ENCODE peak calls at places on chromosome 1, in seven cellular contexts. H, Q, D, K, E, O and L are unnamed samples.

GRCh38 chr1:59006309-59006698 is 222.5 kb upstream of the JUN start:
- DNase-seq in H (no peak), Q (no peak), D (no peak), K (no peak), E (no peak), O (no peak), L (no peak)

GRCh38 chr1:163174524-163175437 is 27.9 kb downstream of the RGS5 start:
- DNase-seq in H (peak), Q (peak), D (peak), K (no peak), E (no peak), O (peak), L (peak)

GRCh38 chr1:243996223-243996622 is 54.9 kb upstream of the ZBTB18 start:
- DNase-seq in H (no peak), Q (no peak), D (no peak), K (no peak), E (no peak), O (no peak), L (no peak)

GRCh38 chr1:3529099-3529729 is 74.7 kb downstream of the ARHGEF16 start:
- DNase-seq in H (no peak), Q (no peak), D (no peak), K (no peak), E (no peak), O (no peak), L (no peak)

GRCh38 chr1:1858382-1859086 is 32.4 kb downstream of the GNB1 start:
- DNase-seq in H (peak), Q (peak), D (no peak), K (no peak), E (no peak), O (no peak), L (peak)

GRCh38 chr1:28096210-28097099 is 8.0 kb upstream of the EYA3 start:
- DNase-seq in H (no peak), Q (no peak), D (no peak), K (no peak), E (no peak), O (no peak), L (no peak)

GRCh38 chr1:174775621-174776020 is 224.1 kb upstream of the CACYBP start:
- DNase-seq in H (no peak), Q (no peak), D (no peak), K (no peak), E (no peak), O (no peak), L (no peak)

GRCh38 chr1:27536767-27537166 is 46.8 kb upstream of the WASF2 start:
- DNase-seq in H (no peak), Q (peak), D (no peak), K (no peak), E (no peak), O (no peak), L (no peak)

GRCh38 chr1:243734311-243734700 is 115.7 kb downstream of the AKT3 start:
- DNase-seq in H (no peak), Q (no peak), D (no peak), K (no peak), E (no peak), O (no peak), L (no peak)

GRCh38 chr1:230113605-230114241 is 46.7 kb downstream of the GALNT2 start:
- DNase-seq in H (no peak), Q (no peak), D (no peak), K (no peak), E (no peak), O (no peak), L (no peak)

GRCh38 chr1:30310966-30311742 is 412.2 kb downstream of the MATN1 start:
- DNase-seq in H (no peak), Q (no peak), D (no peak), K (no peak), E (no peak), O (no peak), L (no peak)

GRCh38 chr1:18907021-18907913 is 4.9 kb upstream of the ALDH4A1 start:
- DNase-seq in H (peak), Q (peak), D (no peak), K (no peak), E (peak), O (no peak), L (peak)

GRCh38 chr1:161229896-161230295 is 4.0 kb downstream of the TOMM40L start:
- DNase-seq in H (no peak), Q (no peak), D (no peak), K (no peak), E (no peak), O (no peak), L (no peak)

GRCh38 chr1:241834733-241835377 is 13.1 kb upstream of the EXO1 start:
- DNase-seq in H (peak), Q (peak), D (no peak), K (no peak), E (no peak), O (no peak), L (peak)

GRCh38 chr1:226743259-226743658 is 4.2 kb upstream of the ITPKB start:
- DNase-seq in H (no peak), Q (no peak), D (no peak), K (no peak), E (no peak), O (no peak), L (no peak)

GRCh38 chr1:51294566-51295184 is 35.7 kb downstream of the TTC39A start:
- DNase-seq in H (peak), Q (no peak), D (no peak), K (no peak), E (no peak), O (no peak), L (no peak)

GRCh38 chr1:231678021-231678432 is 51.4 kb downstream of the DISC1 start:
- DNase-seq in H (no peak), Q (no peak), D (no peak), K (no peak), E (no peak), O (no peak), L (peak)

GRCh38 chr1:54825696-54826095 is 24.6 kb upstream of the TTC22 start:
- DNase-seq in H (no peak), Q (no peak), D (no peak), K (no peak), E (no peak), O (no peak), L (no peak)

GRCh38 chr1:77063118-77063517 is 156.1 kb downstream of the PIGK start:
- DNase-seq in H (no peak), Q (no peak), D (no peak), K (no peak), E (no peak), O (no peak), L (no peak)

GRCh38 chr1:54249798-54250497 is 50.0 kb downstream of the MRPL37 start:
- DNase-seq in H (no peak), Q (no peak), D (no peak), K (no peak), E (no peak), O (no peak), L (peak)

DNA sequence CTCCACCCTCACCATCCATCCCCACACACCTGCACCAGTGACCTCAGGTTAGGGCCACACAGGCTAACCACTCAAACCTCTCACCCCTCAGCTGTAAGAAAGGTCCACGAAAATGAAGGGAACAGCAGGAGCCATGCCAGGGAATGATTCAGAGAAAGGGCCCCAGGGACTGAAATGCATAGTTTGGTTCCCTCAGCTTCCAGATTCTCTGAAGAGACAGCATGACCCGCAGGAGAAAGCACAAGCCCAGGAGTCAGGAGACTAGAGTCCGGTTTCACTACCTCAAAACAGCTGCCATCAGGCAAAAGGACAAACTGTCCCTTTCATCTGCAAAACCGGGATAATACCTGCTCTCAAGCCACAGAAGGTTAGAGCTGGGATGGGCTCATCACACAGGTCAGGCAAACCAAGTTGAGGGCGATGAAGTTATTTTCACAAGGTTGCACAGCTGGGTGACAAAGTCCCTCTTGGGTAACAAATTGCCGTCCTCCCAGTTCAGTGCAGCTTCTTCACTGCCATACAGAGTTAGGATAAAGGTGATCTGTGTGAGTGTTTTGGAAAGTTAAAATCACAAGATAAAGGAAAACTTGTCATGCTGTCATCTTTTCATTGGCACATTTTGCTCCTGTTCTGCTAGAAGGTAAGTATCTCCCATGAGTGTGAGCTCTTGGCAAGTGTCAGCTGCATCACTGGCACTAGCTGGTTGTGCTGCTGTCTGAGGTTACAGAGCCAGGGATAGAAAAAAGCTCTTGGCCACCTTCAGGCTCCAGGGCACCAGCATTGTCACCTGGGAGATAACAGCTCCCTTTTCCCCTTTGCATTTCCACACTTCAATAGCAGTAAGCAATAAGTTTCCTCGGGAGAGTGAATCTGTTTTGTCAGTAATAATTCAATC is 120.4 kb downstream of the KCNH1 start:
- DNase-seq in H (no peak), Q (no peak), D (no peak), K (no peak), E (no peak), O (no peak), L (no peak)
- TF ChIP-seq TAF1 in H (no peak), Q (no peak), D (no peak), K (no peak), E (no peak), O (no peak), L (no peak)

GRCh38 chr1:198913667-198914066 is 274.8 kb downstream of the PTPRC start:
- DNase-seq in H (no peak), Q (no peak), D (no peak), K (no peak), E (no peak), O (no peak), L (no peak)
- TF ChIP-seq TAF1 in H (no peak), Q (no peak), D (no peak), K (no peak), E (no peak), O (no peak), L (no peak)

GRCh38 chr1:171999756-172000155 is 158.5 kb downstream of the DNM3 start:
- DNase-seq in H (no peak), Q (no peak), D (no peak), K (no peak), E (no peak), O (no peak), L (no peak)
- TF ChIP-seq TAF1 in H (no peak), Q (no peak), D (no peak), K (no peak), E (no peak), O (no peak), L (no peak)

DNA sequence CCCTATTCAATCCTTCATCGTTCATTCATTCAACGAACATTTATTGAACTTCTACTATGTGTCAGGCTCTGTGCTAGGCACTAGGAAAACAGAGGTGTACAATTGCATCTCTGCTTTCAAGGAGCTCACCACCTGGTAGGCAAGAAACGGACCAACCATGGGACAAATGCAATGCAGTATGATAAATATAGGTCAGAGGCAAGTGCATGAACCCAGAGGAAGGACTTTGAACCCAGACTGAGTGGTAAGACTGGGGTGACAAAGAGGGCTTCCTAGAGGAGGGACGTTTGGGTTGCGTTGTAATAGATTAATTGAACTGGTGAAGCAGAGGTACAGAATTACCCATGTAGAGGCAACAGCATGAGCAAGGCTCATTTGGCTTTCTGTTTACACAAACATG is 16.4 kb downstream of the CD2 start:
- DNase-seq in H (no peak), Q (no peak), D (no peak), K (no peak), E (no peak), O (no peak), L (no peak)
- TF ChIP-seq TAF1 in H (no peak), Q (no peak), D (no peak), K (no peak), E (no peak), O (no peak), L (no peak)

GRCh38 chr1:25650219-25650576 is 33.6 kb downstream of the MAN1C1 start:
- DNase-seq in H (no peak), Q (no peak), D (no peak), K (no peak), E (no peak), O (no peak), L (no peak)
- TF ChIP-seq TAF1 in H (no peak), Q (no peak), D (no peak), K (no peak), E (no peak), O (no peak), L (no peak)

GRCh38 chr1:34926894-34927293 is 2.6 kb downstream of the DLGAP3 start:
- DNase-seq in H (peak), Q (no peak), D (no peak), K (no peak), E (no peak), O (no peak), L (no peak)

GRCh38 chr1:34926156-34926555 is 3.3 kb downstream of the DLGAP3 start:
- DNase-seq in H (no peak), Q (no peak), D (no peak), K (no peak), E (no peak), O (no peak), L (no peak)

GRCh38 chr1:34923490-34923889 is 6.0 kb downstream of the DLGAP3 start:
- DNase-seq in H (no peak), Q (peak), D (no peak), K (no peak), E (no peak), O (no peak), L (no peak)

GRCh38 chr1:34925730-34926129 is 3.7 kb downstream of the DLGAP3 start:
- DNase-seq in H (no peak), Q (no peak), D (no peak), K (no peak), E (no peak), O (no peak), L (no peak)

DNA sequence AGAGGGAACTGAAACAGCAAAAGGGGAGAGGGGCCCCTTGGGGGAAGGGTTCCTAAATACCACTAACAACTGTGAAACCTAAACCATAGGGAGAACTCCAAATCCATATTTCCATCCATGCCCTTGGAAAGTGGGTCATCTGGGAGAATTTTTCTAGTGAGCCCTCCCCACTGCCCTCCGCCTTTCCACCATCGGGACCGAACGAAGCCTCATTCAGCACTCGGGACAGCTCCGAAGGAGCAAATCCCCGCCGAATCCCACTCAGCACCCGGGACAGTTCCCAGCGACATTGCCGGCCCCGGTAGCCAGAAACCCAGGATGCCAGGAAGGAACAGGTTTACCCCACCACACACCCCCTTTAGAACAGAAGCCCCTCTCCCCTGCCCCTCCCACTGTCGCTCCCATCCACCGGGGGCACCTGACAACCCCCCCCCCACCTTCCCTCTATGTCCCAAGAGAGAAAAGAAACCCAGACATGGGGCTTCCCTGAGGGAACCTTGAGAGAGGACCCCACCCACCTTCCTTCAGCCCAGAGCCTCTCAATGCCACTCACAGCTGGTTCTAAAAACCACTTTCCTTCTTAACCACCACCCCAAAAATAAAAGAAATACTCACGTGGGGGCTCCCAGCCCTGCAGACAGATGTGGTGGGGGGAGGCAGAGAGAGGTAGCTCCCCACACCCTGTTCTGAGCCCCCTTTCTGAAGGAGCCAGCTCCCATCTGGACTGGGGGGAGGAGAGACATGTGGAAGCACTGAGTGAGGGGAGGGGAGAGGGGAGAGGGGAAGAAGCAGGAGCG is 4.5 kb downstream of the DLGAP3 start:
- DNase-seq in H (peak), Q (no peak), D (peak), K (no peak), E (peak), O (no peak), L (peak)
- TF ChIP-seq TAF1 in H (no peak), Q (no peak), D (no peak), K (no peak), E (no peak), O (no peak), L (peak)